ENCODE peak calls at places on chromosomes 1 and 21, in seven cellular contexts. One of them, this sample, is unnamed.

GRCh38 chr1:205998457-205999241 is 4.5 kb downstream of the RAB7B start:
- DNase-seq in AG10803: no peak
- DNase-seq in GM03348: no peak
- DNase-seq in NB4: no peak
- DNase-seq in MM.1S: no peak
- DNase-seq in upper lobe of right lung: peak
- DNase-seq in neural crest cell: no peak
- DNase-seq in this sample: no peak

GRCh38 chr1:185063719-185064118 is 18.4 kb downstream of the RNF2 start:
- DNase-seq in neural crest cell: no peak
- DNase-seq in AG10803: no peak
- DNase-seq in NB4: no peak
- DNase-seq in GM03348: no peak
- DNase-seq in upper lobe of right lung: no peak
- DNase-seq in MM.1S: no peak
- DNase-seq in this sample: no peak

GRCh38 chr1:156584813-156585212 is 5.3 kb downstream of the TTC24 start:
- DNase-seq in neural crest cell: no peak
- DNase-seq in MM.1S: no peak
- DNase-seq in GM03348: no peak
- DNase-seq in NB4: no peak
- DNase-seq in AG10803: no peak
- DNase-seq in upper lobe of right lung: no peak
- DNase-seq in this sample: no peak

GRCh38 chr1:63633281-63633680 is 40.1 kb downstream of the PGM1 start:
- DNase-seq in AG10803: no peak
- DNase-seq in upper lobe of right lung: no peak
- DNase-seq in NB4: no peak
- DNase-seq in neural crest cell: no peak
- DNase-seq in GM03348: no peak
- DNase-seq in MM.1S: no peak
- DNase-seq in this sample: no peak

GRCh38 chr21:25421327-25422028 is 185.8 kb downstream of the MRPL39 start:
- DNase-seq in NB4: peak
- DNase-seq in AG10803: peak
- DNase-seq in MM.1S: peak
- DNase-seq in neural crest cell: no peak
- DNase-seq in GM03348: peak
- DNase-seq in upper lobe of right lung: no peak
- DNase-seq in this sample: no peak

GRCh38 chr1:235050911-235051360 is 77.7 kb downstream of the TOMM20 start:
- DNase-seq in neural crest cell: no peak
- DNase-seq in MM.1S: no peak
- DNase-seq in upper lobe of right lung: peak
- DNase-seq in GM03348: peak
- DNase-seq in NB4: peak
- DNase-seq in AG10803: peak
- DNase-seq in this sample: no peak

GRCh38 chr1:29245876-29246275 is 9.6 kb downstream of the PTPRU start:
- DNase-seq in neural crest cell: no peak
- DNase-seq in NB4: no peak
- DNase-seq in GM03348: peak
- DNase-seq in MM.1S: peak
- DNase-seq in upper lobe of right lung: no peak
- DNase-seq in AG10803: peak
- DNase-seq in this sample: peak

GRCh38 chr1:2240251-2241156 is 12.4 kb downstream of the SKI start:
- DNase-seq in neural crest cell: no peak
- DNase-seq in GM03348: peak
- DNase-seq in upper lobe of right lung: peak
- DNase-seq in MM.1S: no peak
- DNase-seq in AG10803: peak
- DNase-seq in NB4: peak
- DNase-seq in this sample: no peak

GRCh38 chr21:25563399-25564116 is 43.7 kb downstream of the MRPL39 start:
- DNase-seq in NB4: peak
- DNase-seq in upper lobe of right lung: no peak
- DNase-seq in AG10803: peak
- DNase-seq in neural crest cell: no peak
- DNase-seq in MM.1S: no peak
- DNase-seq in GM03348: no peak
- DNase-seq in this sample: no peak

GRCh38 chr1:22536506-22536905 is 26.8 kb upstream of the EPHA8 start:
- DNase-seq in MM.1S: no peak
- DNase-seq in GM03348: peak
- DNase-seq in upper lobe of right lung: no peak
- DNase-seq in neural crest cell: no peak
- DNase-seq in NB4: peak
- DNase-seq in AG10803: peak
- DNase-seq in this sample: no peak

GRCh38 chr21:41369915-41370839 is 8.3 kb downstream of the MX2 start:
- DNase-seq in GM03348: no peak
- DNase-seq in MM.1S: no peak
- DNase-seq in upper lobe of right lung: peak
- DNase-seq in NB4: peak
- DNase-seq in AG10803: no peak
- DNase-seq in neural crest cell: no peak
- DNase-seq in this sample: no peak

GRCh38 chr1:44084998-44085675 is 33.5 kb upstream of the KLF17 start:
- DNase-seq in upper lobe of right lung: no peak
- DNase-seq in NB4: no peak
- DNase-seq in neural crest cell: no peak
- DNase-seq in GM03348: peak
- DNase-seq in MM.1S: no peak
- DNase-seq in AG10803: peak
- DNase-seq in this sample: no peak

GRCh38 chr1:158122823-158123390 is 57.8 kb upstream of the CD1D start:
- DNase-seq in upper lobe of right lung: no peak
- DNase-seq in AG10803: no peak
- DNase-seq in neural crest cell: no peak
- DNase-seq in GM03348: no peak
- DNase-seq in MM.1S: no peak
- DNase-seq in NB4: no peak
- DNase-seq in this sample: no peak

GRCh38 chr1:118116909-118117308 is 68.1 kb downstream of the SPAG17 start:
- DNase-seq in upper lobe of right lung: no peak
- DNase-seq in MM.1S: no peak
- DNase-seq in neural crest cell: no peak
- DNase-seq in AG10803: no peak
- DNase-seq in NB4: no peak
- DNase-seq in GM03348: no peak
- DNase-seq in this sample: no peak

GRCh38 chr1:176643536-176643935 is 180.6 kb downstream of the PAPPA2 start:
- DNase-seq in GM03348: peak
- DNase-seq in neural crest cell: no peak
- DNase-seq in NB4: no peak
- DNase-seq in MM.1S: no peak
- DNase-seq in upper lobe of right lung: no peak
- DNase-seq in AG10803: peak
- DNase-seq in this sample: no peak

GRCh38 chr1:21216835-21217811 is 40.4 kb upstream of the EIF4G3 start:
- DNase-seq in neural crest cell: peak
- DNase-seq in MM.1S: peak
- DNase-seq in GM03348: peak
- DNase-seq in AG10803: peak
- DNase-seq in upper lobe of right lung: no peak
- DNase-seq in NB4: peak
- DNase-seq in this sample: peak